ENCODE peak calls at places on chromosomes 12 and 14, in five cellular contexts. P is K562, D is HepG2, A is H1, Q is SK-N-SH. S is an unnamed sample.

GRCh38 chr12:3098436-3098835 is 21.3 kb downstream of the TSPAN9 start:
- DNase-seq in A (no peak), Q (no peak), D (no peak), P (no peak), S (no peak)

GRCh38 chr12:71157601-71158233 is at the start of gene TSPAN8:
- DNase-seq in A (no peak), Q (no peak), D (peak; percentile 64), P (no peak), S (no peak)

GRCh38 chr12:121005346-121005815 is 10.9 kb downstream of the C12orf43 start:
- DNase-seq in P (peak; percentile 73), Q (peak; percentile 70), D (peak; percentile 59), A (peak; percentile 57), S (peak; percentile 76)

GRCh38 chr14:86796221-86797074 is 1196.5 kb downstream of the GALC start:
- DNase-seq in A (no peak), D (peak; percentile 69), Q (no peak), P (no peak), S (no peak)

GRCh38 chr12:26109343-26109841 is 15.4 kb downstream of the BHLHE41 start:
- DNase-seq in Q (no peak), P (no peak), A (no peak), D (no peak), S (no peak)

GRCh38 chr14:46399049-46399448 is 252.5 kb downstream of the RPL10L start:
- DNase-seq in D (no peak), Q (no peak), A (no peak), P (no peak), S (peak; percentile 23)

GRCh38 chr14:76985021-76985420 is 43.5 kb downstream of the IRF2BPL start:
- DNase-seq in A (no peak), Q (no peak), D (peak; percentile 41), P (no peak), S (no peak)

GRCh38 chr14:23121401-23121800 is 2.3 kb upstream of the CEBPE start:
- DNase-seq in A (no peak), P (no peak), D (no peak), Q (no peak), S (no peak)

GRCh38 chr12:64670856-64671639 is 60.8 kb downstream of the RASSF3 start:
- DNase-seq in Q (no peak), A (no peak), P (peak; percentile 48), D (no peak), S (peak; percentile 56)

GRCh38 chr12:50785406-50785805 is 21.5 kb downstream of the ATF1 start:
- DNase-seq in Q (no peak), A (no peak), P (no peak), D (no peak), S (no peak)

GRCh38 chr12:39923364-39923763 is 182.5 kb downstream of the SLC2A13 start:
- DNase-seq in D (no peak), A (no peak), P (no peak), Q (no peak), S (no peak)

GRCh38 chr14:28987516-28987915 is 220.9 kb downstream of the FOXG1 start:
- DNase-seq in A (no peak), P (no peak), D (no peak), Q (no peak), S (no peak)

GRCh38 chr14:68015356-68016242 is 196.0 kb downstream of the RAD51B start:
- DNase-seq in P (no peak), A (no peak), Q (no peak), D (no peak), S (no peak)

GRCh38 chr12:75831413-75831812 is 200.2 kb downstream of the PHLDA1 start:
- DNase-seq in Q (no peak), D (no peak), A (no peak), P (no peak), S (no peak)

GRCh38 chr12:131896811-131897270 is 2.4 kb downstream of the ULK1 start:
- DNase-seq in A (no peak), D (no peak), Q (peak; percentile 25), P (no peak), S (no peak)

GRCh38 chr12:26833692-26834168 is 736 bp upstream of the ITPR2 start:
- DNase-seq in A (no peak), P (peak; percentile 28), D (no peak), Q (peak; percentile 50), S (peak; percentile 38)

GRCh38 chr12:51023625-51024395 is 2.4 kb downstream of the SLC11A2 start:
- DNase-seq in P (peak; percentile 55), Q (no peak), A (no peak), D (peak; percentile 34), S (peak; percentile 32)

GRCh38 chr14:92726135-92726932 is 22.1 kb downstream of the LGMN start:
- DNase-seq in D (no peak), P (peak; percentile 48), Q (no peak), A (no peak), S (peak; percentile 93)

GRCh38 chr14:68939893-68940613 is 39.0 kb downstream of the ACTN1 start:
- DNase-seq in Q (peak; percentile 51), D (peak; percentile 78), P (no peak), A (no peak), S (no peak)

GRCh38 chr12:109797905-109798669 is 35.1 kb downstream of the TRPV4 start:
- DNase-seq in A (no peak), D (no peak), Q (peak; percentile 56), P (peak; percentile 33), S (no peak)

GRCh38 chr12:105352049-105352448 is 21.6 kb downstream of the C12orf75 start:
- DNase-seq in Q (no peak), A (no peak), D (no peak), P (no peak), S (no peak)

GRCh38 chr12:41932470-41932991 is 212.1 kb downstream of the GXYLT1 start:
- DNase-seq in A (no peak), Q (peak; percentile 91), P (peak; percentile 36), D (no peak), S (peak; percentile 94)

GRCh38 chr12:126974779-126975178 is 1292.2 kb upstream of the TMEM132C start:
- DNase-seq in D (no peak), P (peak; percentile 71), A (no peak), Q (no peak), S (no peak)

GRCh38 chr12:76685246-76685678 is 78.7 kb upstream of the ZDHHC17 start:
- DNase-seq in D (no peak), P (no peak), A (no peak), Q (no peak), S (no peak)

GRCh38 chr14:92240658-92241057 is 82.3 kb upstream of the SLC24A4 start:
- DNase-seq in P (no peak), D (no peak), A (no peak), Q (no peak), S (no peak)

GRCh38 chr14:30791522-30792351 is 82.6 kb upstream of the COCH start:
- DNase-seq in A (no peak), D (no peak), Q (no peak), P (no peak), S (no peak)

GRCh38 chr12:132260721-132261120 is 68.7 kb downstream of the GALNT9 start:
- DNase-seq in Q (no peak), P (no peak), A (no peak), D (no peak), S (peak; percentile 78)

GRCh38 chr12:88185988-88186387 is 43.9 kb downstream of the TMTC3 start:
- DNase-seq in A (no peak), D (no peak), P (no peak), Q (no peak), S (no peak)

GRCh38 chr12:88144546-88145468 is 2.7 kb downstream of the TMTC3 start:
- DNase-seq in Q (no peak), P (no peak), D (no peak), A (no peak), S (no peak)

GRCh38 chr12:119176267-119177055 is 2.3 kb upstream of the HSPB8 start:
- DNase-seq in Q (no peak), A (no peak), P (no peak), D (peak; percentile 15), S (peak; percentile 92)

GRCh38 chr14:101843665-101844064 is 82.2 kb downstream of the PPP2R5C start:
- DNase-seq in D (no peak), P (no peak), Q (no peak), A (no peak), S (no peak)

DNA sequence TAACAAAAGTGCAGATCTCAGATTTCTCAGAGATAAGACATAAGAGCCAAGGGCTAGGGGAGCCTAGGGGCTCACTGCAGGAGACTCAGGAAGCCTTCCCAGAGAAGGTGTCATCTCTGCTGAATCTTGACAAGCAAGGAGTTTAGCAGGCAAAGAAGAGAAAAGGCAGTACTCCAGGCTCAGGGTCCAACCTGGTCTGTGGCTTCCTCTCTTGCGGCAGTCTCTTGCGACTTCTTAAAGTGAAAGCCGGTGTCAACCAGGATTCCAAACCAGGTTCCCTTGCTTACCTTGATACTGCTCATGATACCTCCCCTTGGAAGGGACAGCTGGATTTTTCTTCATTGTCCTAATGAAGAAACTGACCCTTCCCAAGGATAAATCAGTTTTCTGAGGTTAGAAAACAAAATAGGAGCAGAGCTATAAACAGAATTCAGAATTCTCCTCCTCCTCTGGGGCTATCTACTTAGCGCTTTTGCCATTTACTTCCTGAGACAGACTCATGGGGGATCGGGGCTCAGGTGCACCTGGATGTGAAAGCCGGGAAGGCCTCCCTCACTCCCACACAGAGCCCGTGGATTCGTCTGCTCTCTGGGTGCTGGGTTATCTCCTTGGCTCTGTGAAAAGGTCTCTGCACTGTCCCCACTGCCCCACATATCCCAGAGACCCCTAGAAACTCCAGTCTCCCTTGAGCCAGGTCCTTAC is 1.8 kb upstream of the SCNN1A start:
- DNase-seq in D (no peak), Q (no peak), P (no peak), A (no peak), S (no peak)
- H3K4me1 ChIP-seq in D (peaks cover 68% of the 10 kb centered on the region), Q (peaks cover 17% of the 10 kb centered on the region), P (peaks cover 17% of the 10 kb centered on the region), A (peaks cover 47% of the 10 kb centered on the region), S (peaks cover 61% of the 10 kb centered on the region)

GRCh38 chr14:38868415-38869290 is 234.4 kb downstream of the SEC23A start:
- DNase-seq in D (peak; percentile 71), P (no peak), A (no peak), Q (no peak), S (no peak)
- H3K4me3 ChIP-seq in D (peak overlapping the region; percentile 22), P (no peak overlapping the region), A (no peak overlapping the region), Q (no peak overlapping the region), S (no peak overlapping the region)

GRCh38 chr12:46109343-46110219 is 119.2 kb upstream of the SCAF11 start:
- DNase-seq in D (no peak), A (no peak), Q (no peak), P (no peak), S (no peak)

GRCh38 chr12:46110220-46110700 is 119.9 kb upstream of the SCAF11 start:
- DNase-seq in Q (no peak), P (no peak), A (no peak), D (no peak), S (no peak)

GRCh38 chr12:46107591-46107990 is 117.2 kb upstream of the SCAF11 start:
- DNase-seq in D (no peak), Q (no peak), A (no peak), P (no peak), S (no peak)

GRCh38 chr12:46110928-46111699 is 120.7 kb upstream of the SCAF11 start:
- DNase-seq in D (peak; percentile 60), Q (no peak), P (no peak), A (no peak), S (no peak)

DNA sequence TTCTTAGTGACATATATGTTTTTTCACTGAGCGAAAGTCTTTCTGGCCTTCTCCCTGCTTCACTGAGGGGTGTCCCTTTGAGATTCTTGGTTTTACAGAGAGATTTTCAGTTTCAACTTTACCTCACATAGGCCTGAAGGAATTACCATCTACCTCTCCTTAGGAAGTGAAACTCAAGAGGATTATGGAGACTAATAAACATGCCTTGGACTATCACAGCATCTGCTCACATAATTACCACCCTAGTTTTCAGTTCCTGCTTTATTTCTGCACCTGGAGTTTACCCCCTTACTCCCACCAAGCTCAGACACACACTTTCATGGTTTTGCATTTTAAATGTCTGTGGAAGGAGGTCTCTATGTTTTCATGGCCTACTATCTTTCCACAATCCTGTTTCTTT is 118.3 kb upstream of the SCAF11 start:
- DNase-seq in Q (no peak), P (no peak), A (no peak), D (no peak), S (no peak)
- TF ChIP-seq EP300 in Q (no peak), P (no peak), A (no peak), D (no peak), S (no peak)

GRCh38 chr12:12624479-12625120 is 12.9 kb downstream of the CREBL2 start:
- DNase-seq in P (no peak), D (peak; percentile 63), Q (no peak), A (no peak), S (no peak)
- H3K4me1 ChIP-seq in P (no peaks in the 10 kb centered on the region), D (peaks cover 38% of the 10 kb centered on the region), Q (no peaks in the 10 kb centered on the region), A (peaks cover 4% of the 10 kb centered on the region), S (no peaks in the 10 kb centered on the region)